ENCODE peak calls at places on chromosome 17, in eight cellular contexts. Z is uterus, X is ovary, M is GM12891, N is body of pancreas, E is stomach, P is A549, L is lower leg skin. G is an unnamed sample.

GRCh38 chr17:11493947-11494346 is 104.3 kb upstream of the DNAH9 start:
- DNase-seq in M (no peak), E (no peak), Z (no peak), P (no peak), L (no peak), N (no peak), X (no peak), G (no peak)

GRCh38 chr17:10757067-10757466 is 27.2 kb upstream of the TMEM220 start:
- DNase-seq in M (no peak), X (no peak), Z (no peak), L (no peak), P (no peak), E (peak; percentile 95), N (peak; percentile 79), G (no peak)

GRCh38 chr17:55806745-55807466 is 56.1 kb downstream of the PCTP start:
- DNase-seq in L (no peak), E (no peak), N (no peak), P (no peak), M (no peak), Z (no peak), X (no peak), G (no peak)

GRCh38 chr17:44351961-44352921 is 7.1 kb downstream of the GRN start:
- DNase-seq in M (no peak), E (no peak), L (no peak), N (no peak), P (no peak), X (no peak), Z (peak; percentile 20), G (no peak)

GRCh38 chr17:17682293-17682736 is 1.1 kb downstream of the RAI1 start:
- DNase-seq in Z (peak; percentile 65), N (peak; percentile 61), L (no peak), M (no peak), P (peak; percentile 50), E (peak; percentile 57), X (no peak), G (no peak)

GRCh38 chr17:8012996-8013640 is 10.7 kb downstream of the GUCY2D start:
- DNase-seq in E (no peak), M (no peak), L (no peak), X (no peak), N (no peak), P (no peak), Z (no peak), G (no peak)

GRCh38 chr17:8125196-8125946 is 1.5 kb upstream of the HES7 start:
- DNase-seq in Z (peak; percentile 88), M (no peak), E (peak; percentile 83), N (peak; percentile 88), P (peak; percentile 84), X (peak; percentile 90), L (peak; percentile 85), G (peak; percentile 60)

GRCh38 chr17:66789093-66789492 is 45.8 kb upstream of the CACNG5 start:
- DNase-seq in X (no peak), Z (peak; percentile 54), E (no peak), L (no peak), M (no peak), N (peak; percentile 23), P (no peak), G (no peak)

GRCh38 chr17:81476097-81476496 is 36.5 kb downstream of the ACTG1 start:
- DNase-seq in Z (no peak), M (no peak), X (no peak), N (no peak), E (no peak), L (no peak), P (no peak), G (no peak)

GRCh38 chr17:48542956-48543853 is 1.7 kb downstream of the HOXB2 start:
- DNase-seq in L (no peak), P (peak; percentile 79), N (peak; percentile 38), M (peak; percentile 68), Z (no peak), E (no peak), X (no peak), G (peak; percentile 67)

GRCh38 chr17:58352843-58353719 is 1.1 kb upstream of the SUPT4H1 start:
- DNase-seq in N (peak; percentile 39), Z (peak; percentile 39), E (no peak), P (no peak), X (peak; percentile 44), M (no peak), L (no peak), G (peak; percentile 41)

GRCh38 chr17:72687941-72688340 is 404.5 kb downstream of the SLC39A11 start:
- DNase-seq in M (no peak), Z (no peak), P (no peak), L (no peak), X (no peak), N (no peak), E (no peak), G (no peak)

GRCh38 chr17:7834554-7834890 is 505 bp downstream of the KDM6B start:
- DNase-seq in P (peak; percentile 50), L (no peak), Z (peak; percentile 73), X (peak; percentile 85), M (no peak), E (peak; percentile 68), N (peak; percentile 59), G (no peak)

GRCh38 chr17:40340880-40341807 is 23.4 kb downstream of the GJD3 start:
- DNase-seq in L (peak; percentile 89), M (peak; percentile 78), P (peak; percentile 92), N (peak; percentile 86), E (peak; percentile 90), X (peak; percentile 92), Z (peak; percentile 89), G (peak; percentile 73)

GRCh38 chr17:80125656-80126448 is 21.1 kb downstream of the EIF4A3 start:
- DNase-seq in M (no peak), L (no peak), P (no peak), E (peak; percentile 11), X (no peak), Z (no peak), N (peak; percentile 24), G (peak; percentile 72)

GRCh38 chr17:36703860-36704266 is 102.5 kb downstream of the MRM1 start:
- DNase-seq in X (no peak), N (peak; percentile 52), P (peak; percentile 51), L (no peak), M (peak; percentile 41), Z (peak; percentile 24), E (no peak), G (peak; percentile 11)

GRCh38 chr17:65074778-65075250 is 18.3 kb upstream of the GNA13 start:
- DNase-seq in P (peak; percentile 49), X (peak; percentile 69), M (no peak), E (no peak), Z (peak; percentile 51), N (peak; percentile 60), L (no peak), G (peak; percentile 68)

GRCh38 chr17:82110298-82110697 is 12.3 kb upstream of the FASN start:
- DNase-seq in N (no peak), X (no peak), E (no peak), Z (no peak), P (peak; percentile 68), M (no peak), L (no peak), G (no peak)

GRCh38 chr17:17126131-17127110 is 79.7 kb downstream of the PLD6 start:
- DNase-seq in M (no peak), Z (no peak), N (no peak), P (no peak), E (no peak), L (no peak), X (no peak), G (no peak)

GRCh38 chr17:39861235-39861634 is 2.9 kb downstream of the IKZF3 start:
- DNase-seq in X (no peak), P (no peak), N (no peak), M (no peak), Z (no peak), E (no peak), L (no peak), G (no peak)

DNA sequence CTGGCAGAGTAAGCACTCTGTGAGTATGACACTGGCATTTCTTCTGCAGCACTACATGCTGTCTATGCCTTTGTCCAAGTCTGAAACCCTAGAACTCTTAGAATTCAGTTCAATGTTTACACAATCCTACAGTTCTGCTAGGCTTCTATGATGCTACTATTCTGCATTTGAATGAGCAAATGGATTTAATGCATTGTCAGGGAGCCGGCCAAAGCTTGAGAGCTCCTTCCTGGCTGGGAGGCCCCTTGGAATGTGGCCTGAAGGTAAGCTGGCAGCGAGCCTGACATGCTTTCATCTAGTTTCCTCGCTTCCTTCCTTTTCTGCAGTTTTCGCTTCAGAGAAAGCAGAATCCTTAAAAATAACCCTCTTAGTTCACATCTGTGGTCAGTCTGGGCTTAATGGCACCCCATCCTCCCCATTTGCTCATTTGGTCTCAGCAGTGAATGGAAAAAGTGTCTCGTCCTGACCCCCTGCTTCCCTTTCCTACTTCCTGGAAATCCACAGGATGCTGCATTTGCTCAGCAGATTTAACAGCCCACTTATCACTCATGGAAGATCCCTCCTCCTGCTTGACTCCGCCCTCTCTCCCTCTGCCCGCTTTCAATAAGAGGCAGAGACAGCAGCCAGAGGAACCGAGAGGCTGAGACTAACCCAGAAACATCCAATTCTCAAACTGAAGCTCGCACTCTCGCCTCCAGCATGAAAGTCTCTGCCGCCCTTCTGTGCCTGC is at the start of gene CCL2:
- DNase-seq in Z (peak; percentile 77), P (peak; percentile 75), N (peak; percentile 55), E (peak; percentile 33), L (peak; percentile 83), M (no peak), X (peak; percentile 75), G (peak; percentile 85)
- TF ChIP-seq POLR2A in Z (peak; percentile 63), P (peak; percentile 30), N (no peak), E (no peak), L (no peak), M (no peak), X (no peak), G (peak; percentile 37)

GRCh38 chr17:1179635-1180433 is at the start of gene ABR:
- DNase-seq in L (no peak), M (peak; percentile 74), E (peak; percentile 51), X (peak; percentile 81), N (peak; percentile 40), Z (peak; percentile 75), P (peak; percentile 54), G (peak; percentile 26)
- TF ChIP-seq POLR2A in L (no peak), M (no peak), E (no peak), X (peak; percentile 88), N (no peak), Z (no peak), P (no peak), G (peak; percentile 46)

DNA sequence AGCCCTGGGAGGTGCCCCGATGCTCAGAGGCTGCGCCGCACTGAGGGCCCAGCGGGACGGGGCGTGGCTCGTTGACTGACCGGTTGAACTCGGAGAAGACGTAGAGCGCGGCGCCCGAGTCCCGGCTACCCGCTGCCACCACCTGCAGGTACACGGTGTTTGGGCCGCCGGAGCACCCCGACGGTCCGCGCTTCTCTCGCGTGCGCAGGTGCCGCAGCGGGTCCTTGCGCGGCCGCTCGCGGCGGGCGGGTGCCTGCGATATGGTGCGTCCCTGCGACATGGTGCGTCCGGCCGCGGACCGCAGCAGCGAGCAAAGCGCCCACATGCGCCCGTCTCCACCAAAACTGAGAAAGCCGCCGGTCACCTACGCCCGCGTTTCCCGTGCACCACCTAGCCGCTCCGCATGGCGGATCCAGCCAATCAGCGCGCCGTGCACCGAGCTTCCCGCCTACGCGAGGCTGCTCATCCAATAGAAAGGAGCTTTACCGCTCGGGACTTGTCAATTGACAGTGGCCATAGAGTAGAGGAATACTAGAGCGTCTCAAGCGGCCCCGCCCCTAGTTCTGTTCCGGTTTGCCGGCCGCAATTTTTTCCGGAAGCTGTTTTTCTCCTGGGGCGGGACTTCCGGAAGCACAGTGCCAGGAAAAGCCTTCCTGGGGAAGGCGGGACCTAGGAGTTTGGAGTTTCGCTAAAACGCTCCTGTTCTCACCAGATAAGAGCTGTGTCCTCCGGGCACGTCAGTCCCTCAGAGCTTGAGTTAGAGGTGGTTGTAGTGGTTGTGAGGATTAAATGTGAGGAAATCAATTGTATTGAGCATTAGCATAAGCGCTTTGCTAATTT is at the start of gene ELAC2:
- DNase-seq in Z (peak; percentile 97), N (peak; percentile 98), E (peak; percentile 97), X (peak; percentile 96), M (peak; percentile 93), L (peak; percentile 99), P (peak; percentile 98), G (peak; percentile 99)
- TF ChIP-seq POLR2A in Z (peak; percentile 28), N (no peak), E (no peak), X (peak; percentile 24), M (peak; percentile 89), L (no peak), P (peak; percentile 90), G (peak; percentile 86)

GRCh38 chr17:77555110-77555509 is 403.4 kb upstream of the TNRC6C start:
- DNase-seq in M (no peak), X (no peak), L (no peak), N (no peak), E (no peak), Z (no peak), P (no peak), G (no peak)
- TF ChIP-seq POLR2A in M (no peak), X (no peak), L (no peak), N (no peak), E (no peak), Z (no peak), P (no peak), G (no peak)

G was measured in IMR-90.